ENCODE peak calls at places on chromosomes 2 and 18, in six cellular contexts. H is Karpas-422, N is GM23248, E is hepatocyte, I is OCI-LY7, Z is GM23338. W is an unnamed sample.
A peak's percentile ranks its signal among the peaks of the same experiment; 100 is the strongest.

GRCh38 chr2:163266772-163267171 is 428.2 kb upstream of the KCNH7 start:
- DNase-seq in Z (no peak), E (no peak), H (no peak), N (peak; percentile 94), I (no peak), W (peak; percentile 1)

GRCh38 chr2:66696374-66696773 is 261.4 kb downstream of the MEIS1 start:
- DNase-seq in Z (no peak), I (no peak), H (no peak), E (no peak), N (no peak), W (no peak)

GRCh38 chr2:50995610-50996009 is 36.3 kb downstream of the NRXN1 start:
- DNase-seq in H (no peak), I (no peak), E (peak; percentile 40), N (no peak), Z (no peak), W (no peak)

GRCh38 chr18:63186934-63187574 is 132.5 kb downstream of the BCL2 start:
- DNase-seq in I (no peak), Z (no peak), N (no peak), E (no peak), H (peak; percentile 47), W (no peak)

GRCh38 chr2:182761903-182762302 is 45.8 kb downstream of the DNAJC10 start:
- DNase-seq in Z (no peak), I (no peak), E (no peak), N (peak; percentile 50), H (peak; percentile 23), W (no peak)

GRCh38 chr2:16525265-16525887 is 140.3 kb downstream of the CYRIA start:
- DNase-seq in H (peak; percentile 90), I (peak; percentile 44), N (no peak), E (peak; percentile 25), Z (peak; percentile 83), W (peak; percentile 18)

GRCh38 chr18:67778016-67778415 is 261.5 kb upstream of the DSEL start:
- DNase-seq in E (no peak), I (no peak), Z (no peak), H (no peak), N (no peak), W (no peak)

GRCh38 chr18:54392621-54393023 is 34.9 kb downstream of the C18orf54 start:
- DNase-seq in E (peak; percentile 86), I (peak; percentile 69), H (peak; percentile 94), N (peak; percentile 63), Z (peak; percentile 86), W (no peak)

GRCh38 chr18:28267878-28268625 is 91.1 kb upstream of the CDH2 start:
- DNase-seq in Z (no peak), H (no peak), I (no peak), N (peak; percentile 32), E (no peak), W (no peak)

GRCh38 chr2:202642567-202642966 is 7.8 kb downstream of the FAM117B start:
- DNase-seq in N (no peak), H (no peak), E (no peak), I (no peak), Z (no peak), W (no peak)

GRCh38 chr2:16394072-16394985 is 271.3 kb downstream of the CYRIA start:
- DNase-seq in I (no peak), Z (no peak), N (no peak), H (no peak), E (peak; percentile 67), W (no peak)

GRCh38 chr2:67210430-67210829 is 186.7 kb upstream of the ETAA1 start:
- DNase-seq in Z (peak; percentile 46), N (no peak), H (no peak), I (no peak), E (no peak), W (no peak)

GRCh38 chr18:46073474-46074331 is 1.6 kb upstream of the PSTPIP2 start:
- DNase-seq in N (peak; percentile 81), H (peak; percentile 88), I (peak; percentile 29), Z (peak; percentile 82), E (peak; percentile 79), W (peak; percentile 31)

GRCh38 chr18:7417742-7418141 is 149.4 kb upstream of the PTPRM start:
- DNase-seq in E (peak; percentile 24), H (no peak), N (peak; percentile 57), I (no peak), Z (no peak), W (peak; percentile 64)

GRCh38 chr18:63322908-63323634 is 3.5 kb upstream of the BCL2 start:
- DNase-seq in N (peak; percentile 84), Z (peak; percentile 86), E (peak; percentile 84), I (peak; percentile 66), H (peak; percentile 93), W (peak; percentile 52)

GRCh38 chr2:95074663-95075439 is 46.8 kb downstream of the MRPS5 start:
- DNase-seq in E (peak; percentile 2), H (no peak), Z (no peak), N (no peak), I (peak; percentile 24), W (no peak)

GRCh38 chr2:144242311-144242710 is 277.6 kb downstream of the ZEB2 start:
- DNase-seq in H (no peak), N (no peak), Z (no peak), I (no peak), E (no peak), W (no peak)

GRCh38 chr18:22094375-22094767 is 75.0 kb upstream of the GATA6 start:
- DNase-seq in H (no peak), Z (no peak), I (no peak), N (no peak), E (no peak), W (no peak)

GRCh38 chr2:16727256-16727655 is 61.6 kb upstream of the CYRIA start:
- DNase-seq in H (no peak), I (no peak), Z (no peak), N (no peak), E (no peak), W (no peak)

GRCh38 chr2:6968319-6969100 is 51.3 kb downstream of the RNF144A start:
- DNase-seq in N (no peak), I (no peak), E (no peak), Z (peak; percentile 34), H (no peak), W (no peak)

DNA sequence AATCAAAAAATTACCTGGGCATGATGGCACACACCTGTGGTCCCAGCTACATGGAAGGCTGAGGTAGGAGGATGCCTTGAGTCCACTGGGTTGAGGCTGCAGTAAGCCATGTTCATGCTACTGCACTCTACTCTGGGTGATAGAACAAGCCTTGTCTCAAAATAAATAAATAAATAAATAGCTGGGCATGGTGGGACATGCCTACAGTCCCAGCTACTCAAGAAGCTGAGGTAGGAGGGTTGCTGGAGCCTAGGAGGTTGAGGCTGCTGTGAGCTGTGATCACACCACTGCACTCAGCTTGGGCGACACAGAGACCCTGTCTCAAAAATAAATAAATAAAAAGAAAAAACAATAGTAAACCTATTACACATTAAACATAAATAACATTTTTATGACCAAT is 3.0 kb downstream of the AP1S3 start:
- DNase-seq in H (no peak), E (no peak), N (no peak), Z (no peak), I (no peak), W (no peak)
- H3K9me2 ChIP-seq in H (no peaks in the 10 kb centered on the region), E (no peaks in the 10 kb centered on the region), N (no peaks in the 10 kb centered on the region), Z (no peaks in the 10 kb centered on the region), I (no peaks in the 10 kb centered on the region), W (no peaks in the 10 kb centered on the region)

DNA sequence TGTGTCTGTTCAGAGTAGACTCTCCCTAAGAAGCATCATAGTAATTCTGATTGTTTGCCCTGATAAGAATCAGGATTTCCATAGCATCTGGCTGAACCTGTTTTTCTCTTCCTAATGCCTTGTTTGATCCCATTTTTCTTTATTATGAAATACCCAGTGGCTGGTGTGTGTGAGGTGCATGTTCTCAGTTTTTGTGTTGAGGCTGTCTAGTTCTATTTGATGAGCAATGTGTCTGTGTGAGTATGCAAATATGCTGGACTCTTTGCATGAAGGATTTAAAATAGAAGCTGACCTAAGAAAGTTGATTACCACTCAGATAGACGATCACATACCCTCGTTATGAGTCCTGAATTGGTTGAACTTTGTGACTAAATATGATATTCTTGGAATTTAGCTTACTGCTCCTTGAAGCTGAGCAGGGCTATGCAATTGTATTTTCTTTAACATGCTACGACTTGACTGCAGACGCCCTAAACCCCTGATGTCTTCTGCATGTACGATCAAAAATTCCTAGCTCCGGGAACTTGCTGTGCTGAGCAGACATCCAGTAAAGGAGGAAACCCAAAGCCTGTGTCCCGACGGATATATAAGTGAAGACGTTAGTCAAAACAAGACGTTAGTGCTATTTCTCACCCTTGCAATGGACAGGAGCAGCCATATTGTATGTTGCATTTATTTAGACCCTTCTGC is 51.3 kb downstream of the SETBP1 start:
- DNase-seq in Z (no peak), E (no peak), N (peak; percentile 66), H (peak; percentile 80), I (no peak), W (peak; percentile 19)
- H3K4me1 ChIP-seq in Z (no peaks in the 10 kb centered on the region), E (peaks cover 48% of the 10 kb centered on the region), N (peaks cover 53% of the 10 kb centered on the region), H (peaks cover 35% of the 10 kb centered on the region), I (peaks cover 30% of the 10 kb centered on the region), W (peaks cover 76% of the 10 kb centered on the region)

GRCh38 chr2:152520759-152521158 is 185.8 kb downstream of the FMNL2 start:
- DNase-seq in I (no peak), E (no peak), H (no peak), Z (no peak), N (no peak), W (no peak)

GRCh38 chr2:152519581-152519952 is 184.6 kb downstream of the FMNL2 start:
- DNase-seq in E (no peak), Z (no peak), N (no peak), H (no peak), I (no peak), W (no peak)

GRCh38 chr2:152518016-152518415 is 183.0 kb downstream of the FMNL2 start:
- DNase-seq in Z (no peak), N (no peak), E (peak; percentile 28), H (no peak), I (no peak), W (no peak)

GRCh38 chr2:152523091-152523490 is 188.1 kb downstream of the FMNL2 start:
- DNase-seq in E (no peak), N (peak; percentile 80), H (no peak), Z (no peak), I (no peak), W (no peak)

DNA sequence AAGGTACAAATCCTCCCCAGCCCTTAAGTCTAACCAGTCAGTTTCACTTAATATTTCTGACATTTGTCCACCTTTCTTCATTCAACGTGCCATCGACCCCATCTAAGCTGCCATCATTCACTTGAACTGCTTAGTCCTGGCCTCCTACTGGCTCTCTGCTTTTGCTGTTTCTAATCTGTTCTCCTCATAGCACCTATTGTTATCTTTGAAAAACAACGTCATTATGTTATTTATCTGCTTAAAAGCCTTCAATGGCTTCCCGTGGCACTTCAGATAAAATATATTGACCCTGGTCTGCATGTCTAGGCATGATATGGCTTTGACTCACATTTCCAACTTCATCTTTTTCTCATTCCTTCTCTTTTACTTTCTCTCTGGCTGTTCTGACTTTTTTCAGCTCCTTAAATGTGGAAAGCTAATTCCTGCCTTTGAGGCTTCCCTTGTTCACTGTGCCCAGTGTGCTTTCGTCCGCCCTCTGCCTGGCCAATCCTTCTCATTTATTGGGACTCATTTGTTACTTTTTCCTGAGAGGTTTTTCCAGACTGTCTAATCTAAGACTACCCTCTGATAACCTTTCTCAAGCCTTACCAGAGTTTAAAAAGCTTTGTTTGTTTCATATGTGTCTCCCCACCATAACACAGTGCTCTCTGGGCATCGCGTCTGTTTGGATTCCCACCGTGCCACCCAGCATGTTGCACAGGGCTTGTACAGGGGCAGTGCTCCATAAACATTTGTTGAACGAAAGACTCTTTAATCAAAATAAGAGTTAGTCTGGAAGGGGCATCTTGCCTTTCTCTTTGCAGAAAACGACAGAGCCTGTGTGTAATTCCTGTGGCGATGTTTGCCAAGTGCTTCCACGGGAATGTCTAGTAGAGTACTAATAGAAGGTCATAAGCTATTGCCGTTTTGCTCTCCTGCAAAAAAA is 183.9 kb downstream of the FMNL2 start:
- DNase-seq in E (no peak), Z (no peak), N (no peak), I (no peak), H (no peak), W (no peak)
- H3K9me2 ChIP-seq in E (no peaks in the 10 kb centered on the region), Z (no peaks in the 10 kb centered on the region), N (no peaks in the 10 kb centered on the region), I (no peaks in the 10 kb centered on the region), H (no peaks in the 10 kb centered on the region), W (no peaks in the 10 kb centered on the region)

GRCh38 chr2:232418056-232418455 is 11.4 kb downstream of the ALPG start:
- DNase-seq in H (no peak), N (no peak), E (no peak), I (no peak), Z (no peak), W (no peak)
- H3K4me1 ChIP-seq in H (peaks cover 13% of the 10 kb centered on the region), N (no peaks in the 10 kb centered on the region), E (peaks cover 22% of the 10 kb centered on the region), I (no peaks in the 10 kb centered on the region), Z (peaks cover 17% of the 10 kb centered on the region), W (peaks cover 11% of the 10 kb centered on the region)